ENCODE peak calls at places on chromosomes 2 and 18, in four cellular contexts. B is fibroblast of lung, C is ovary, L is H9. S is an unnamed sample.

GRCh38 chr2:181241366-181241765 is 215.8 kb upstream of the ITGA4 start:
- DNase-seq in B (no peak), C (no peak), L (no peak), S (no peak)

GRCh38 chr2:226334981-226335720 is 464.5 kb downstream of the IRS1 start:
- DNase-seq in B (peak), C (no peak), L (no peak), S (no peak)

GRCh38 chr18:41396861-41397260 is 558.2 kb upstream of the PIK3C3 start:
- DNase-seq in B (no peak), C (no peak), L (no peak), S (no peak)

GRCh38 chr2:24984912-24985311 is 13.2 kb upstream of the DNAJC27 start:
- DNase-seq in B (no peak), C (peak), L (peak), S (peak)

GRCh38 chr18:10405014-10405493 is 49.4 kb upstream of the APCDD1 start:
- DNase-seq in B (peak), C (no peak), L (no peak), S (no peak)

GRCh38 chr2:48849770-48850169 is 94.2 kb upstream of the LHCGR start:
- DNase-seq in B (peak), C (no peak), L (no peak), S (no peak)

GRCh38 chr18:79466591-79466990 is 70.9 kb downstream of the NFATC1 start:
- DNase-seq in B (no peak), C (no peak), L (no peak), S (no peak)

GRCh38 chr2:163595033-163595432 is 140.8 kb downstream of the FIGN start:
- DNase-seq in B (peak), C (no peak), L (no peak), S (no peak)

GRCh38 chr2:232476045-232476444 is 11.6 kb downstream of the ECEL1 start:
- DNase-seq in B (no peak), C (no peak), L (no peak), S (no peak)

GRCh38 chr2:29689666-29690065 is 231.7 kb downstream of the ALK start:
- DNase-seq in B (no peak), C (no peak), L (no peak), S (no peak)

DNA sequence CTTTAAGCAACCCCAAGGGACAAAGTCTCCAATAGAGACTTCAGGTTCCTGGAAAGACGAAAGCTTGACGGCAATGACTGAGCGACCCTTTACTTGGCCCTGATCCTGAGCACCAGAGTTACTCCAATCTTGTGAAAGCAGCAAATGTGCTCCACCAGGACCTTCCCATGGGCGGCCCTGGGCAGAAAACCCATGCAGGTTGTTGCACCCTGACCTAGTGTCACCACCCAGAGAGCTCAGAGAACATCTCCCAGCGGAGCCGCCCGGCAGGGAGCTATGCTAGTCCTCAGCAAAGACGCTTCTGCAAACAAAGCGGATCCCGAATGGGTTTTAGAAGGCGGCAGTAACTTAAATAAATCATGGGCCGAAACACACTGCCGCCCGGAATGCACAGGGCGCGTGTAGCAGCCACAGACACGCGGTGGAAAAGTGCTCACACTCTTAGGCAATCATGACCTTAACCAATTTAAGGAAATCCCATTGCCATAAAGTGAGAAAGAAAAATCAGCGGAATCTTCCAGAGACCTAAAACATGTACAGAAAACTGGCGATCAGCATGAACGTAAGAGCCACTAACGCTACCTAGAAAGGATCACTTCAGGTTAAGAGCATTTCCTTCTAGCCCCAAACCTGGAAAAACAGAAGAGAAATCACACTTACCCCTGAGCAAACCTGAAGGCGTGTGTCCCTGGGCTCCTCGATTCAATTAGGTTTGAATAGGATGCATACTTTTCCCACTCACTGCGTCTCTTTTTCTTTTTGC is 490 bp downstream of the COL6A3 start:
- DNase-seq in B (peak), C (peak), L (no peak), S (no peak)
- H3K27ac ChIP-seq in B (peak), C (peak), L (no peak), S (peak)

DNA sequence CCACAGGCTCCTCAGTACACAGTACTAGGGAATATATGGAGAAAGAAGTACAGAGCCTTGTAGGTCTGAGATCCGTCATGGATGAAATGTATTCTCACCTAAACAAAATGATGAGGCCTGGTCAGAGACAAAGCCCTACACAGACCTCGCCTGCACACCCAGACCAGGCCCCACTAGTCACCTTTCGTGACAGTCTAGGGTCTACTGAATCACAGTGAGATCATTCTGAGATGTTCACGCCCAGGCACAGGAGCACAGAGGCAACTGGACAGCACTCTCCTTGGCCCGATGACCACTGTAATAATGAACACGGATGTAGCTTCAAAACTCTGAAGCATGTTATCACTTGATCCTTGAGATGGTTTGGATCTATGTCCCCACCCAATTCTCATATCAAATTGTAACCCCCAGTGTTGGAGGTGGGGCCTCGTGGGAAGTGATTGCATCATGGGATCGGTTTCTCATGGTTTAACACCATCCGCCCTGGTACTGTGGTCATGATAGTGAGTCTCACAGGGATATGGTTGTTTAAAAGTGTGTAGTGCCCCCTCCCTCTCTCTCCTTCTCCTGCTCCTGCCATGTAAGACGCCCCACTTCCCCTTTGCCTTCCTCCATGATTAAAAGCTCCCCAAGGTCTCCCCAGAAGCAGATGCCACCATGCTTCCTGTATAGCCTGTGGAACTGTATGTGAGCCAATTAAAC is 15.1 kb downstream of the DOCK10 start:
- DNase-seq in B (no peak), C (no peak), L (no peak), S (no peak)
- H3K27ac ChIP-seq in B (no peak), C (no peak), L (no peak), S (no peak)

DNA sequence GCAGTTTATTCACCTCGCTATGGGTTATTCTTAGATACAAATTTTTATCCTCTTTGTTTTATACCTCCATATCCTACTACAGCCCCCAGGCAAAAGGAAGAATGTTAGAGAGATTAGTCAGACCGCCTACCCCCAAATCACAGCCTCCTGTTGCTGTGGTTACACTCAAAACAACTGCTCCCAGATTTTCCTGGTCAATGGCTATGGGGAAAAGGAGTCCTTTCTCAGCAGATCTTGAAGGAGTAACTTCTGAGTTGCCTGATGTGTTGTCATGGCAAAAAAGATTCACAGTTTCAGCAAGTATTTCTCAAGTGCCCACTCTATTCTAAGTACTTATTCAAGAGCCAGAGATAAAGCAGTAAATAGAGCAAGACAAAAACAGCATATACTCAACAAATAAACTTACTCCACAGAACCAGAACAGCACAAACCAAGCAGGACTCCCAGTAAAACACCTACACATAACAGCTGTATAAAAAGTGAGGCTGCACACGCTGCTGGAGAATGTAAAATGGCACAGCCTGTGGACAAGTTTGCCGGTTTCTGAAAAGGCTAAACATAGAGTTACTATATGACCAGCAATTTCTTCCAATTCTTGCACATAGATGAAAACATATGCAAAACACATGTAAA is 104.8 kb downstream of the NOL10 start:
- DNase-seq in B (peak), C (no peak), L (no peak), S (no peak)
- H3K27ac ChIP-seq in B (peak), C (no peak), L (no peak), S (no peak)

DNA sequence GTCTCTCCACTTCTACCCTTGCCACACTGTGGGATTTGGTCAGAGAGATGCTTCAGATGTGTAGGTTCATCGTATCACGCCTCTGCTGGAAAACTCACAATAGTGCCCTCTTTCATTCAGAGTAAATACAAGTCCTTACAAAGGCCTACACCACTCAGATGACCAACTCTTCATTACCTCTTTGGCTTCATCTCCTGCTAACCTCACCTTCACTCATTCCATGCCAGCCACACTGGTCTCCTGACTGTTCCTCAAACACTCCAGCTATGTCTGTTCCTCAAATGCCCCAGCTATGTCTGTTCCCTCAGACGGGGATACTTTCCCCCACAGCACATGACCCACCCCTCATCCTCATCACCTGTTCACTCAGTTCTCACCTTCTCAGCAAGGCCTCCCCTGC is 67.3 kb upstream of the PELI1 start:
- DNase-seq in B (no peak), C (no peak), L (no peak), S (no peak)
- H3K27ac ChIP-seq in B (no peak), C (no peak), L (no peak), S (no peak)

GRCh38 chr2:217286833-217287232 is 427.0 kb upstream of the TNP1 start:
- DNase-seq in B (peak), C (no peak), L (no peak), S (no peak)
- H3K27ac ChIP-seq in B (peak), C (no peak), L (no peak), S (no peak)

GRCh38 chr2:217940261-217941220 is 62.3 kb downstream of the TNS1 start:
- DNase-seq in B (no peak), C (peak), L (no peak), S (no peak)
- H3K27ac ChIP-seq in B (peak), C (peak), L (no peak), S (peak)

S was measured in tibial artery.